ENCODE peak calls at places on chromosomes 7 and 10, in six cellular contexts. N is CD4-positive, alpha-beta memory T cell; H is CD8-positive, alpha-beta memory T cell; B is right cardiac atrium; M is stomach; D is neuronal stem cell. V is an unnamed sample.

GRCh38 chr10:128929905-128930304 is 537.1 kb upstream of the MGMT start:
- DNase-seq in M (no peak), H (no peak), N (no peak), D (no peak), B (no peak), V (no peak)

GRCh38 chr7:45143616-45144015 is 14.0 kb upstream of the RAMP3 start:
- DNase-seq in M (no peak), H (no peak), B (peak), D (no peak), N (no peak), V (no peak)

GRCh38 chr7:94395141-94396041 is 696 bp downstream of the COL1A2 start:
- DNase-seq in B (no peak), N (peak), H (no peak), D (peak), M (peak), V (peak)

GRCh38 chr7:153628825-153629224 is 423.4 kb upstream of the DPP6 start:
- DNase-seq in B (no peak), N (no peak), H (no peak), D (no peak), M (no peak), V (no peak)

GRCh38 chr7:52150952-52151351 is 834.3 kb upstream of the COBL start:
- DNase-seq in H (no peak), M (no peak), N (no peak), D (no peak), B (no peak), V (no peak)

GRCh38 chr7:73906874-73907273 is 45.9 kb downstream of the TMEM270 start:
- DNase-seq in N (no peak), H (no peak), B (no peak), D (no peak), M (no peak), V (no peak)

GRCh38 chr10:118106426-118106825 is 59.7 kb upstream of the RAB11FIP2 start:
- DNase-seq in M (no peak), B (no peak), N (peak), H (no peak), D (no peak), V (no peak)

GRCh38 chr10:103316087-103316486 is 34.9 kb downstream of the PCGF6 start:
- DNase-seq in B (no peak), D (no peak), N (no peak), M (no peak), H (no peak), V (no peak)

GRCh38 chr7:135685306-135686084 is 23.2 kb downstream of the STMP1 start:
- DNase-seq in M (no peak), N (no peak), B (no peak), H (no peak), D (no peak), V (no peak)

GRCh38 chr10:43402880-43403452 is 6.0 kb downstream of the HNRNPF start:
- DNase-seq in N (no peak), B (no peak), M (no peak), D (no peak), H (no peak), V (no peak)

GRCh38 chr7:99142727-99143521 is 984 bp downstream of the SMURF1 start:
- DNase-seq in D (peak), H (peak), B (peak), N (peak), M (peak), V (peak)

GRCh38 chr7:88967432-88967831 is 171.9 kb upstream of the TEX47 start:
- DNase-seq in B (no peak), M (no peak), N (no peak), H (no peak), D (no peak), V (no peak)

GRCh38 chr10:124686707-124687376 is 57.3 kb downstream of the FAM53B start:
- DNase-seq in N (no peak), H (no peak), D (no peak), M (peak), B (peak), V (no peak)
- H3K27ac ChIP-seq in N (peak), H (no peak), D (no peak), M (peak), B (peak), V (peak)

GRCh38 chr10:60238408-60239100 is 151.1 kb downstream of the ANK3 start:
- DNase-seq in M (peak), H (no peak), B (no peak), D (no peak), N (no peak), V (no peak)

GRCh38 chr10:60239228-60239627 is 150.4 kb downstream of the ANK3 start:
- DNase-seq in M (no peak), B (no peak), N (no peak), D (no peak), H (no peak), V (no peak)

GRCh38 chr10:60237977-60238376 is 151.7 kb downstream of the ANK3 start:
- DNase-seq in H (no peak), N (no peak), B (no peak), M (no peak), D (no peak), V (no peak)

GRCh38 chr10:60235001-60235400 is 154.7 kb downstream of the ANK3 start:
- DNase-seq in H (no peak), D (no peak), N (no peak), B (no peak), M (no peak), V (no peak)

GRCh38 chr10:60236869-60237524 is 152.7 kb downstream of the ANK3 start:
- DNase-seq in H (no peak), N (no peak), B (peak), M (peak), D (no peak), V (peak)
- H3K27ac ChIP-seq in H (no peak), N (no peak), B (peak), M (no peak), D (no peak), V (peak)

GRCh38 chr10:86481761-86482160 is 39.8 kb downstream of the WAPL start:
- DNase-seq in H (no peak), D (no peak), N (no peak), B (no peak), M (no peak), V (no peak)

GRCh38 chr10:86483664-86484063 is 37.9 kb downstream of the WAPL start:
- DNase-seq in H (no peak), D (no peak), N (no peak), B (no peak), M (no peak), V (no peak)

GRCh38 chr10:86489960-86490612 is 31.5 kb downstream of the WAPL start:
- DNase-seq in D (no peak), H (no peak), N (no peak), B (no peak), M (no peak), V (no peak)

GRCh38 chr10:86489071-86489810 is 32.4 kb downstream of the WAPL start:
- DNase-seq in M (no peak), N (no peak), D (no peak), B (no peak), H (no peak), V (no peak)

GRCh38 chr10:86486856-86487255 is 34.7 kb downstream of the WAPL start:
- DNase-seq in N (no peak), H (no peak), M (no peak), D (no peak), B (no peak), V (no peak)
- H3K27ac ChIP-seq in N (no peak), H (no peak), M (no peak), D (no peak), B (no peak), V (no peak)

DNA sequence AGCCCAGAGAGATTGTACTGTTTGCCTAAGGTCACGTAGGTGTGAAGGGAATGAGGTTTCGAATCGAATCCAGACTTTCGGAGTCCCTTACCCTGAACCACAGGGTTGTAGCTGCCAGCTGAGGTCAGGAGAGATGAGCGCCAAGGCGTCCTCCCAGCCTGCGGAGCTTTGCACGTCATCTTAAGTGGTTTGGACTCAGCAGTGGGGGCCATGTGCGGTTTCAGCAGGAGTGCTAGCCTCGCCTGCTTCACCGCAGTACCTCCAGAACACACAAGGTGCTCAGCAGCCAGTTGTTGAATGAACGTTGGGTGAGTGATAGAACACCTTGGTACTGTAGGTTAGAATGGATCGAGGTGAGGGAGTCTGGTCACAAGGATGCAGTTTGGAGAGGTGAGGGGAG is 74.9 kb upstream of the PPIF start:
- DNase-seq in D (no peak), H (no peak), M (no peak), N (no peak), B (no peak), V (no peak)
- H3K27ac ChIP-seq in D (no peak), H (no peak), M (peak), N (no peak), B (peak), V (no peak)